ENCODE peak calls at places on chromosome 16, in four cellular contexts. B, V, O and A are unnamed samples.

GRCh38 chr16:81996664-81997529 is 14.4 kb downstream of the SDR42E1 start:
- DNase-seq in B (peak), V (no peak), O (no peak), A (peak)

GRCh38 chr16:22220714-22221113 is 14.6 kb downstream of the EEF2K start:
- DNase-seq in B (no peak), V (no peak), O (no peak), A (no peak)

GRCh38 chr16:11328172-11329079 is 16.8 kb upstream of the RMI2 start:
- DNase-seq in B (no peak), V (peak), O (peak), A (no peak)

GRCh38 chr16:52611817-52612673 is 65.1 kb upstream of the TOX3 start:
- DNase-seq in B (no peak), V (no peak), O (no peak), A (peak)

GRCh38 chr16:84324439-84325262 is 30.0 kb downstream of the WFDC1 start:
- DNase-seq in B (no peak), V (no peak), O (no peak), A (no peak)

GRCh38 chr16:83887564-83887963 is 11.4 kb upstream of the MLYCD start:
- DNase-seq in B (no peak), V (no peak), O (no peak), A (no peak)

GRCh38 chr16:75320435-75320834 is 69.0 kb upstream of the BCAR1 start:
- DNase-seq in B (peak), V (no peak), O (no peak), A (peak)

GRCh38 chr16:86758932-86759331 is 180.6 kb downstream of the FOXL1 start:
- DNase-seq in B (no peak), V (no peak), O (no peak), A (no peak)

GRCh38 chr16:56539667-56540066 is 19.8 kb upstream of the BBS2 start:
- DNase-seq in B (no peak), V (no peak), O (no peak), A (no peak)

GRCh38 chr16:50695017-50696000 is 1.9 kb downstream of the NOD2 start:
- DNase-seq in B (no peak), V (no peak), O (no peak), A (no peak)

GRCh38 chr16:84710686-84711085 is 10.9 kb downstream of the USP10 start:
- DNase-seq in B (no peak), V (no peak), O (no peak), A (no peak)

GRCh38 chr16:31460582-31461002 is 1.3 kb downstream of the ARMC5 start:
- DNase-seq in B (no peak), V (no peak), O (no peak), A (peak)

GRCh38 chr16:13992322-13992721 is 72.4 kb downstream of the ERCC4 start:
- DNase-seq in B (no peak), V (no peak), O (no peak), A (no peak)

GRCh38 chr16:67176662-67177061 is 6.3 kb downstream of the NOL3 start:
- DNase-seq in B (no peak), V (no peak), O (no peak), A (no peak)

GRCh38 chr16:85906349-85906748 is 7.4 kb downstream of the IRF8 start:
- DNase-seq in B (no peak), V (no peak), O (no peak), A (no peak)

GRCh38 chr16:89318871-89319627 is 101.5 kb downstream of the ZNF778 start:
- DNase-seq in B (no peak), V (no peak), O (no peak), A (no peak)

GRCh38 chr16:12649356-12649755 is 154.3 kb downstream of the CPPED1 start:
- DNase-seq in B (no peak), V (no peak), O (no peak), A (no peak)

GRCh38 chr16:67886387-67886786 is 1.7 kb downstream of the NRN1L start:
- DNase-seq in B (no peak), V (no peak), O (no peak), A (no peak)

DNA sequence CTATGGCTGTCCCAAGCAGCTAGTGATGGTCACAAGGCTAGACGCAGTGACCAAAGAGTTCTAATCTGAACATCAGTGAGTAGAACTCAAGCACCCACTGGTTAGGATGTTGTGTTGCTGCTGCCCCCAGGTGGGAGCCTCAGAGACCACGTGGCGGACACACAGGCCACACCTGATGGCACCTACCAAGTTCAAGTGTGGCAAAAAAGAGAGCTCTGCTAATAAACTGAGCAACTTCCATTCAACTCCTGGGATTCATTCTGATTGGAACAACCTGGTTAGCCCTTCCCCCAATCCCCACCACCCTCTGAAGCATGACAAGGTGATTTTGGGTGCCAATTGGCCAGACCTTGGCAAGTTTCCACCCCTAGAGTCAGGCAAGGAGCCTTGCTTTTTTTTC is 3.5 kb upstream of the LCMT1 start:
- DNase-seq in B (peak), V (no peak), O (no peak), A (peak)
- TF ChIP-seq ATF3 in B (no peak), V (no peak), O (no peak), A (no peak)

DNA sequence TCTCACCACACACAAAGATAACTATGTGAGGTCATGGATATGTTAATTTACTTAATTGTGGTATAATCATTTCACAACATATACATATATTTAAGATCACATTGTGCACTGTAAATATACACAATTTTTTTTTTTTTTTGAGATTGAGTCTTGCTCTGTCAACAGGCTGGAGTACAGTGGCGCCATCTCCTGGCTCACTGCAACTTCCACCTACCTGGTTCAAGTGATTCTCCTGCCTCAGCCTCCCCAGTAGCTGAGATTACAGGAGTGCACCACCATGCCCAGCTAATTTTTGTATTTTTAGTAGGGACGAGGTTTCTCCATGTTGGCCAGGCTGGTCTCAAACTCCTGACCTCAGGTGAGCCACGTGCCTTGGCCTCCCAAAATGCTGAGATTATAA is 11.5 kb upstream of the PRSS54 start:
- DNase-seq in B (no peak), V (no peak), O (no peak), A (peak)
- TF ChIP-seq HDAC2 in B (no peak), V (no peak), O (no peak), A (no peak)

GRCh38 chr16:77894054-77894632 is 105.8 kb downstream of the VAT1L start:
- DNase-seq in B (no peak), V (no peak), O (no peak), A (no peak)
- TF ChIP-seq ATF3 in B (no peak), V (no peak), O (no peak), A (no peak)

GRCh38 chr16:307691-308312 is 24.8 kb downstream of the PDIA2 start:
- DNase-seq in B (no peak), V (no peak), O (no peak), A (no peak)
- TF ChIP-seq HDAC2 in B (no peak), V (no peak), O (no peak), A (no peak)

GRCh38 chr16:58393138-58393504 is 850 bp downstream of the GINS3 start:
- DNase-seq in B (peak), V (no peak), O (no peak), A (peak)
- TF ChIP-seq ATF3 in B (no peak), V (no peak), O (no peak), A (no peak)